ENCODE peak calls at places on chromosomes 16 and 17, in seven cellular contexts. One of them, this sample, is unnamed.

GRCh38 chr17:66930933-66931332 is 33.6 kb upstream of the CACNG4 start:
- DNase-seq in hepatocyte: no peak
- DNase-seq in upper lobe of left lung: no peak
- DNase-seq in Peyer's patch: no peak
- DNase-seq in IMR-90: no peak
- DNase-seq in cardiac muscle cell: no peak
- DNase-seq in PC-3: peak
- DNase-seq in this sample: no peak

GRCh38 chr17:44115585-44116415 is 7.6 kb downstream of the HDAC5 start:
- DNase-seq in hepatocyte: peak
- DNase-seq in upper lobe of left lung: no peak
- DNase-seq in Peyer's patch: no peak
- DNase-seq in IMR-90: peak
- DNase-seq in cardiac muscle cell: peak
- DNase-seq in PC-3: peak
- DNase-seq in this sample: peak

GRCh38 chr17:74268554-74268953 is 5.5 kb upstream of the DNAI2 start:
- DNase-seq in hepatocyte: no peak
- DNase-seq in upper lobe of left lung: no peak
- DNase-seq in Peyer's patch: no peak
- DNase-seq in IMR-90: no peak
- DNase-seq in cardiac muscle cell: no peak
- DNase-seq in PC-3: no peak
- DNase-seq in this sample: no peak

GRCh38 chr17:77212081-77212832 is 71.5 kb downstream of the SEC14L1 start:
- DNase-seq in hepatocyte: no peak
- DNase-seq in upper lobe of left lung: no peak
- DNase-seq in Peyer's patch: no peak
- DNase-seq in IMR-90: no peak
- DNase-seq in cardiac muscle cell: no peak
- DNase-seq in PC-3: no peak
- DNase-seq in this sample: no peak

GRCh38 chr16:88939814-88940195 is 37.2 kb downstream of the CBFA2T3 start:
- DNase-seq in hepatocyte: no peak
- DNase-seq in upper lobe of left lung: peak
- DNase-seq in Peyer's patch: no peak
- DNase-seq in IMR-90: no peak
- DNase-seq in cardiac muscle cell: no peak
- DNase-seq in PC-3: no peak
- DNase-seq in this sample: no peak

GRCh38 chr17:57624390-57624789 is 120.7 kb downstream of the CCDC182 start:
- DNase-seq in hepatocyte: no peak
- DNase-seq in upper lobe of left lung: no peak
- DNase-seq in Peyer's patch: no peak
- DNase-seq in IMR-90: no peak
- DNase-seq in cardiac muscle cell: no peak
- DNase-seq in PC-3: no peak
- DNase-seq in this sample: no peak

GRCh38 chr16:35733971-35734702 is 2274.7 kb downstream of the TP53TG3F start:
- DNase-seq in hepatocyte: no peak
- DNase-seq in upper lobe of left lung: peak
- DNase-seq in Peyer's patch: no peak
- DNase-seq in IMR-90: no peak
- DNase-seq in cardiac muscle cell: no peak
- DNase-seq in PC-3: no peak
- DNase-seq in this sample: no peak

GRCh38 chr17:38428150-38428642 is at the start of gene ARHGAP23:
- DNase-seq in hepatocyte: peak
- DNase-seq in upper lobe of left lung: peak
- DNase-seq in Peyer's patch: no peak
- DNase-seq in IMR-90: peak
- DNase-seq in cardiac muscle cell: peak
- DNase-seq in PC-3: peak
- DNase-seq in this sample: peak

GRCh38 chr17:43754947-43755346 is 3.6 kb downstream of the SOST start:
- DNase-seq in hepatocyte: no peak
- DNase-seq in upper lobe of left lung: no peak
- DNase-seq in Peyer's patch: no peak
- DNase-seq in IMR-90: no peak
- DNase-seq in cardiac muscle cell: no peak
- DNase-seq in PC-3: no peak
- DNase-seq in this sample: no peak

GRCh38 chr16:79618712-79619050 is 18.1 kb upstream of the MAF start:
- DNase-seq in hepatocyte: no peak
- DNase-seq in upper lobe of left lung: no peak
- DNase-seq in Peyer's patch: no peak
- DNase-seq in IMR-90: no peak
- DNase-seq in cardiac muscle cell: no peak
- DNase-seq in PC-3: no peak
- DNase-seq in this sample: no peak

GRCh38 chr17:82858376-82859126 is 18.7 kb upstream of the ZNF750 start:
- DNase-seq in hepatocyte: peak
- DNase-seq in upper lobe of left lung: peak
- DNase-seq in Peyer's patch: no peak
- DNase-seq in IMR-90: no peak
- DNase-seq in cardiac muscle cell: no peak
- DNase-seq in PC-3: peak
- DNase-seq in this sample: no peak

GRCh38 chr17:82861393-82861775 is 21.6 kb upstream of the ZNF750 start:
- DNase-seq in hepatocyte: no peak
- DNase-seq in upper lobe of left lung: no peak
- DNase-seq in Peyer's patch: peak
- DNase-seq in IMR-90: no peak
- DNase-seq in cardiac muscle cell: no peak
- DNase-seq in PC-3: no peak
- DNase-seq in this sample: no peak

GRCh38 chr17:82862191-82862590 is 22.4 kb upstream of the ZNF750 start:
- DNase-seq in hepatocyte: no peak
- DNase-seq in upper lobe of left lung: no peak
- DNase-seq in Peyer's patch: peak
- DNase-seq in IMR-90: no peak
- DNase-seq in cardiac muscle cell: no peak
- DNase-seq in PC-3: no peak
- DNase-seq in this sample: no peak

GRCh38 chr17:82860606-82861392 is 21.0 kb upstream of the ZNF750 start:
- DNase-seq in hepatocyte: no peak
- DNase-seq in upper lobe of left lung: peak
- DNase-seq in Peyer's patch: peak
- DNase-seq in IMR-90: no peak
- DNase-seq in cardiac muscle cell: no peak
- DNase-seq in PC-3: no peak
- DNase-seq in this sample: no peak

GRCh38 chr17:82859431-82860403 is 19.9 kb upstream of the ZNF750 start:
- DNase-seq in hepatocyte: peak
- DNase-seq in upper lobe of left lung: peak
- DNase-seq in Peyer's patch: peak
- DNase-seq in IMR-90: peak
- DNase-seq in cardiac muscle cell: peak
- DNase-seq in PC-3: peak
- DNase-seq in this sample: peak
- H3K4me3 ChIP-seq in hepatocyte: no peak
- H3K4me3 ChIP-seq in upper lobe of left lung: peak
- H3K4me3 ChIP-seq in Peyer's patch: no peak
- H3K4me3 ChIP-seq in IMR-90: no peak
- H3K4me3 ChIP-seq in cardiac muscle cell: no peak
- H3K4me3 ChIP-seq in PC-3: no peak
- H3K4me3 ChIP-seq in this sample: peak

DNA sequence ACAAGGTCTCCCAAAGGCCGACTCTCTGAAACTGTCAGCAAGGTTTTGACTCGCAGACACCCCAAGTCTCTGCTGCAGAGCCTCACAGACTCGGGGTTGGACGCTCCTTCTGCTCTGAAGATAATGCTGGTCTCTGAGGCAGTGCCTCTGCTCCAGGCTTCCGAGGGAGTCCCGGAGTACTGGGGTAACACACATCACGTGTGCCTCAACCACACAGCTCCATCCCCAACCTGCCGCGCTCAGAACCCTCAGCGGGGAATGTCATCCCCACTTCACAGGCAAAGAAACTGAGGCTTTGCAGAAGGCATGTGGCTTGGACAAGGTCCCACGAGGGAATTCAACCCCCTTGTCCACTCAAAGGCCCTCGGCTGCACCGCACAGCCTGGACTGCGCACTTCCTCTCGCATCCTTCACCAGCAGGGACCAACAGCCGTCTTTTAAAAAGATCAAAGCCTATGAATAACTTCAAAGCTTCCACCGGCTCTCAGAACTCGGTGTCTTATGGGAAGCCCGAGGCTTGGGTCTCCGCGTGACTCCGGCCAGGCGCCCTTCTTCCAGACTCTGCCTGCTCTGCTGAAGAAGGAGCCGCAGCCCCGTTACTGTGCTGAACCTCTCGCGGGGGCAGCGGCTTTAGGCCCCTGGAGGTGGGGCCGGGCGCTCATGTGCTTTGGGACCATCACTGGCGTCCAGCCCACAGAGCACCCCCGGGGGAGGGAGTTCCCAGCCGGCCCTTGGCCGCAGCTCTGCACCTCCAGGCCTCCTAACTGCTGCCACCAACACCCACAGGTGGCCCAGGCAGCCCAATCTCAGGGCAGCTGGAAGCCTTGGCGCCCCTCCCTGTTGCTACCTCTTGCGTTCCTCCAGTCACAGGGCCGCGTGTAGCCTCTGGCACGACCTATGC is 2.2 kb downstream of the TMEM204 start:
- DNase-seq in hepatocyte: no peak
- DNase-seq in upper lobe of left lung: peak
- DNase-seq in Peyer's patch: no peak
- DNase-seq in IMR-90: no peak
- DNase-seq in cardiac muscle cell: no peak
- DNase-seq in PC-3: no peak
- DNase-seq in this sample: no peak
- H3K4me3 ChIP-seq in hepatocyte: no peak
- H3K4me3 ChIP-seq in upper lobe of left lung: peak
- H3K4me3 ChIP-seq in Peyer's patch: peak
- H3K4me3 ChIP-seq in IMR-90: peak
- H3K4me3 ChIP-seq in cardiac muscle cell: no peak
- H3K4me3 ChIP-seq in PC-3: no peak
- H3K4me3 ChIP-seq in this sample: peak

DNA sequence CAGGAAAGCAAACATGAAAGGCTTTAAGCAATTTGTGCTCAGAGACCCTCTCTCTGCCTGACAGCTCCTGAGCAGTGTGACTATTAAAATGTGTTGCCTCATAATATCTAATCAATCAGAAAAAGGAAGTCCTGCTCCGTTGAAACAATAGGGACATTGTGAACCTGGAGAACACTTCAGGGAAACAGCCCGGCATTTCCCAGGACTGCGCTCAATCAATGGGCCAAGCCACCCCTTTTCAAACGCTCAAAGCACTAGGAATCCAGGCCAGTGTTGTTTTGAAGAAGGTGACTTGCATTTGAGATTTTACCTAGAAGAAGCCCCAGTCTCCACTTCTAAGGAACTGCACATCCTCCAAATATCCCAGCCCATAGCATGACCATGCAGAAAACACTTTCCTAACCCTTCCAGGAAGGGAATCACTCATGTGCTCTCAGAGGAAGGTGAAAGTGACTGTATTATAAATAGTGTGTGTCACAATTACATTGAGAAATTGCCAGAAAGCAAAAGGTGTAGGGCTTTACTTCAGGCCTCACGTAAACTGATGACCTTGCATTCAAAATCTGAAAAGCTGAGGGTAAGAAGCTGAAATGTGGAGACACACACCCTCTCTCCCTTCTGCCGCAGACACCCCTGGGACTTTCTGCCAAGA is 19.4 kb downstream of the CDRT4 start:
- DNase-seq in hepatocyte: no peak
- DNase-seq in upper lobe of left lung: no peak
- DNase-seq in Peyer's patch: no peak
- DNase-seq in IMR-90: no peak
- DNase-seq in cardiac muscle cell: no peak
- DNase-seq in PC-3: no peak
- DNase-seq in this sample: peak
- H3K4me3 ChIP-seq in hepatocyte: no peak
- H3K4me3 ChIP-seq in upper lobe of left lung: no peak
- H3K4me3 ChIP-seq in Peyer's patch: no peak
- H3K4me3 ChIP-seq in IMR-90: no peak
- H3K4me3 ChIP-seq in cardiac muscle cell: no peak
- H3K4me3 ChIP-seq in PC-3: no peak
- H3K4me3 ChIP-seq in this sample: no peak

GRCh38 chr17:41772218-41772585 is 14.3 kb downstream of the JUP start:
- DNase-seq in hepatocyte: peak
- DNase-seq in upper lobe of left lung: no peak
- DNase-seq in Peyer's patch: peak
- DNase-seq in IMR-90: no peak
- DNase-seq in cardiac muscle cell: no peak
- DNase-seq in PC-3: peak
- DNase-seq in this sample: no peak
- H3K4me3 ChIP-seq in hepatocyte: no peak
- H3K4me3 ChIP-seq in upper lobe of left lung: no peak
- H3K4me3 ChIP-seq in Peyer's patch: no peak
- H3K4me3 ChIP-seq in IMR-90: no peak
- H3K4me3 ChIP-seq in cardiac muscle cell: no peak
- H3K4me3 ChIP-seq in PC-3: peak
- H3K4me3 ChIP-seq in this sample: no peak

GRCh38 chr16:58467915-58468314 is 32.0 kb upstream of the NDRG4 start:
- DNase-seq in hepatocyte: no peak
- DNase-seq in upper lobe of left lung: no peak
- DNase-seq in Peyer's patch: no peak
- DNase-seq in IMR-90: no peak
- DNase-seq in cardiac muscle cell: no peak
- DNase-seq in PC-3: no peak
- DNase-seq in this sample: no peak

GRCh38 chr16:58466396-58466795 is 33.5 kb upstream of the NDRG4 start:
- DNase-seq in hepatocyte: no peak
- DNase-seq in upper lobe of left lung: no peak
- DNase-seq in Peyer's patch: no peak
- DNase-seq in IMR-90: no peak
- DNase-seq in cardiac muscle cell: no peak
- DNase-seq in PC-3: no peak
- DNase-seq in this sample: no peak

GRCh38 chr16:58464916-58465731 is 34.8 kb upstream of the NDRG4 start:
- DNase-seq in hepatocyte: no peak
- DNase-seq in upper lobe of left lung: no peak
- DNase-seq in Peyer's patch: no peak
- DNase-seq in IMR-90: no peak
- DNase-seq in cardiac muscle cell: peak
- DNase-seq in PC-3: no peak
- DNase-seq in this sample: peak

GRCh38 chr16:58464047-58464915 is 35.7 kb upstream of the NDRG4 start:
- DNase-seq in hepatocyte: peak
- DNase-seq in upper lobe of left lung: peak
- DNase-seq in Peyer's patch: no peak
- DNase-seq in IMR-90: no peak
- DNase-seq in cardiac muscle cell: peak
- DNase-seq in PC-3: peak
- DNase-seq in this sample: no peak

GRCh38 chr16:58465817-58466216 is 34.1 kb upstream of the NDRG4 start:
- DNase-seq in hepatocyte: no peak
- DNase-seq in upper lobe of left lung: no peak
- DNase-seq in Peyer's patch: no peak
- DNase-seq in IMR-90: no peak
- DNase-seq in cardiac muscle cell: no peak
- DNase-seq in PC-3: no peak
- DNase-seq in this sample: no peak
- H3K4me3 ChIP-seq in hepatocyte: no peak
- H3K4me3 ChIP-seq in upper lobe of left lung: peak
- H3K4me3 ChIP-seq in Peyer's patch: no peak
- H3K4me3 ChIP-seq in IMR-90: no peak
- H3K4me3 ChIP-seq in cardiac muscle cell: no peak
- H3K4me3 ChIP-seq in PC-3: no peak
- H3K4me3 ChIP-seq in this sample: no peak

GRCh38 chr17:63698381-63698885 is 1.5 kb downstream of the LIMD2 start:
- DNase-seq in hepatocyte: no peak
- DNase-seq in upper lobe of left lung: peak
- DNase-seq in Peyer's patch: no peak
- DNase-seq in IMR-90: no peak
- DNase-seq in cardiac muscle cell: no peak
- DNase-seq in PC-3: no peak
- DNase-seq in this sample: no peak
- H3K4me3 ChIP-seq in hepatocyte: no peak
- H3K4me3 ChIP-seq in upper lobe of left lung: peak
- H3K4me3 ChIP-seq in Peyer's patch: peak
- H3K4me3 ChIP-seq in IMR-90: no peak
- H3K4me3 ChIP-seq in cardiac muscle cell: peak
- H3K4me3 ChIP-seq in PC-3: peak
- H3K4me3 ChIP-seq in this sample: no peak